ENCODE peak calls at places on chromosomes 7 and 10, in four cellular contexts. G, C, R and L are unnamed samples.

GRCh38 chr7:130875901-130876300 is 141.9 kb upstream of the KLF14 start:
- DNase-seq in C (no peak), G (no peak), R (no peak), L (no peak)

GRCh38 chr10:133260895-133261725 is 15.6 kb downstream of the ADAM8 start:
- DNase-seq in G (no peak), C (peak; percentile 62), R (peak; percentile 57), L (no peak)

GRCh38 chr7:22346383-22347107 is 10.4 kb downstream of the RAPGEF5 start:
- DNase-seq in C (no peak), R (no peak), G (peak; percentile 92), L (peak; percentile 50)

GRCh38 chr7:91514591-91514990 is 250.4 kb downstream of the FZD1 start:
- DNase-seq in G (no peak), C (no peak), R (no peak), L (no peak)

GRCh38 chr10:62623223-62623622 is 181.3 kb upstream of the ADO start:
- DNase-seq in R (no peak), G (no peak), C (no peak), L (no peak)

GRCh38 chr7:55021053-55021452 is 2.2 kb downstream of the EGFR start:
- DNase-seq in C (no peak), R (no peak), G (peak; percentile 45), L (no peak)

GRCh38 chr7:95545007-95545615 is 51.2 kb downstream of the PDK4 start:
- DNase-seq in C (no peak), R (peak; percentile 55), G (peak; percentile 57), L (peak; percentile 32)

GRCh38 chr10:3869036-3869435 is 84.0 kb upstream of the KLF6 start:
- DNase-seq in C (no peak), G (peak; percentile 48), R (no peak), L (no peak)

GRCh38 chr10:17736223-17736622 is 15.8 kb upstream of the TMEM236 start:
- DNase-seq in C (no peak), R (no peak), G (no peak), L (no peak)

GRCh38 chr7:102073931-102074880 is 212.5 kb upstream of the SH2B2 start:
- DNase-seq in R (no peak), G (no peak), C (no peak), L (no peak)

GRCh38 chr10:17115683-17116082 is 13.9 kb downstream of the CUBN start:
- DNase-seq in G (peak; percentile 80), C (no peak), R (no peak), L (no peak)

GRCh38 chr7:119545118-119545517 is 727.9 kb upstream of the KCND2 start:
- DNase-seq in C (no peak), R (no peak), G (peak; percentile 86), L (peak; percentile 58)

GRCh38 chr7:2017914-2018785 is 214.6 kb downstream of the MAD1L1 start:
- DNase-seq in C (peak; percentile 15), R (no peak), G (no peak), L (no peak)

GRCh38 chr7:101547022-101547915 is 81.8 kb downstream of the MYL10 start:
- DNase-seq in R (no peak), G (no peak), C (no peak), L (no peak)

GRCh38 chr7:21086688-21087087 is 300.0 kb upstream of the SP8 start:
- DNase-seq in G (peak; percentile 93), C (no peak), R (peak; percentile 69), L (peak; percentile 92)

GRCh38 chr10:11498399-11498798 is 113.1 kb downstream of the USP6NL start:
- DNase-seq in C (no peak), G (no peak), R (no peak), L (no peak)

GRCh38 chr10:92891885-92892705 is 43.8 kb downstream of the EXOC6 start:
- DNase-seq in C (no peak), R (peak; percentile 51), G (peak; percentile 95), L (peak; percentile 84)

GRCh38 chr7:19378340-19378704 is 233.1 kb upstream of the FERD3L start:
- DNase-seq in R (no peak), C (no peak), G (no peak), L (no peak)

GRCh38 chr7:112143567-112143966 is 62.6 kb downstream of the DOCK4 start:
- DNase-seq in G (no peak), R (no peak), C (peak; percentile 45), L (no peak)

GRCh38 chr7:157485361-157485831 is 148.6 kb downstream of the DNAJB6 start:
- DNase-seq in R (peak; percentile 19), C (no peak), G (no peak), L (no peak)

GRCh38 chr10:83023647-83024046 is 1115.7 kb upstream of the GHITM start:
- DNase-seq in C (no peak), R (no peak), G (no peak), L (peak; percentile 75)

GRCh38 chr7:27501001-27501400 is 161.7 kb downstream of the HIBADH start:
- DNase-seq in C (no peak), R (no peak), G (no peak), L (no peak)

GRCh38 chr7:157962458-157963306 is 624.9 kb downstream of the PTPRN2 start:
- DNase-seq in G (no peak), C (no peak), R (no peak), L (no peak)

GRCh38 chr10:73522263-73522662 is 26.4 kb upstream of the PPP3CB start:
- DNase-seq in G (no peak), R (no peak), C (no peak), L (no peak)

GRCh38 chr7:47939425-47940036 is 8.7 kb downstream of the PKD1L1 start:
- DNase-seq in G (no peak), C (no peak), R (no peak), L (no peak)

GRCh38 chr7:47940482-47941001 is 7.7 kb downstream of the PKD1L1 start:
- DNase-seq in G (no peak), C (peak; percentile 53), R (no peak), L (no peak)

GRCh38 chr7:47943676-47944474 is 4.4 kb downstream of the PKD1L1 start:
- DNase-seq in G (no peak), C (no peak), R (no peak), L (no peak)

GRCh38 chr7:47942132-47942531 is 6.1 kb downstream of the PKD1L1 start:
- DNase-seq in R (no peak), G (no peak), C (no peak), L (no peak)

DNA sequence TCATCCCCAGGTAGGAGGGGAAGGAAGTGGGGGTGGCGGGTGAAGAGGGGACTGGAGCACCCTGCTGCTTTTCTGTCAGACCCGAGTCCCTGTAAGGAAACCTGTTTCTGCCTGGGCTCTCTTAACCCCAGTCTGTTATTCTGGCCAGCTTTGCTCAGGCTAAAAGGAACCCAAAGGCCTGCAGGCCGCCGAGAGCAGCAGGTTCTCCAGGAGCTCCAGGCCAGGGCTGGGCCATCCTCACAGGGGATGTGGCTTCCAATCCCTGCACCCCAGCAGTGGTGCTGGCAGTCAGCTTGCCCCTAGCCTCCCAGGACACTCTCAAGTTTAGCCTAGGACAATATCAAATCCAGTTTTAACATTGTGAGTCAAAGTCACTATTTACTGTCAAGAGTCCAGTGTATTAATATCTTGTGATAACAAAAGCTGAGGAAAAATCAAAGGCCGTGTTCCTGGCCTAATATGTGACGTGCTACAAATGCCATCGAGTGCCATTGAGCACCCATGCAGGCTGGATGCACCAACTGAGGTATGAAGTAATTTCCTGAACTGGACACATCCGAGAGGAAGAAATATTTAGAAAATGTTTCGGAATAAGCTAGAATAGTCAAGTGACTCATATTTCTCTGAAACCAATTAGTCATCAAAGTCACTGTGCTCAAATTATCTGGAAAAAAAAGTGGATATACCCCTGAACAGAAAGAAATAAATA is 7.0 kb downstream of the PKD1L1 start:
- DNase-seq in R (no peak), G (peak; percentile 86), C (no peak), L (peak; percentile 21)
- H3K27ac ChIP-seq in R (peak overlapping the region; percentile 36), G (peak overlapping the region; percentile 73), C (peak overlapping the region; percentile 93), L (no peak overlapping the region)

GRCh38 chr10:124390788-124391187 is 27.9 kb downstream of the OAT start:
- DNase-seq in C (no peak), R (no peak), G (no peak), L (no peak)

GRCh38 chr10:124388476-124388822 is 30.3 kb downstream of the OAT start:
- DNase-seq in G (no peak), C (no peak), R (no peak), L (no peak)

GRCh38 chr10:124387078-124387874 is 31.4 kb downstream of the OAT start:
- DNase-seq in R (peak; percentile 9), C (no peak), G (no peak), L (no peak)

GRCh38 chr10:124388823-124389612 is 29.7 kb downstream of the OAT start:
- DNase-seq in C (peak; percentile 90), G (peak; percentile 55), R (peak; percentile 95), L (peak; percentile 37)

GRCh38 chr10:124389613-124390361 is 28.9 kb downstream of the OAT start:
- DNase-seq in R (no peak), C (no peak), G (no peak), L (no peak)
- TF ChIP-seq CTCF in R (peak; percentile 43), C (peak; percentile 6), G (peak; percentile 32), L (no peak)

GRCh38 chr7:6226194-6226799 is 46.1 kb downstream of the CYTH3 start:
- DNase-seq in C (no peak), R (no peak), G (peak; percentile 57), L (peak; percentile 21)

GRCh38 chr7:6227294-6227846 is 45.1 kb downstream of the CYTH3 start:
- DNase-seq in R (no peak), G (no peak), C (no peak), L (no peak)

GRCh38 chr7:6218324-6218723 is 54.1 kb downstream of the CYTH3 start:
- DNase-seq in R (no peak), C (no peak), G (no peak), L (no peak)

DNA sequence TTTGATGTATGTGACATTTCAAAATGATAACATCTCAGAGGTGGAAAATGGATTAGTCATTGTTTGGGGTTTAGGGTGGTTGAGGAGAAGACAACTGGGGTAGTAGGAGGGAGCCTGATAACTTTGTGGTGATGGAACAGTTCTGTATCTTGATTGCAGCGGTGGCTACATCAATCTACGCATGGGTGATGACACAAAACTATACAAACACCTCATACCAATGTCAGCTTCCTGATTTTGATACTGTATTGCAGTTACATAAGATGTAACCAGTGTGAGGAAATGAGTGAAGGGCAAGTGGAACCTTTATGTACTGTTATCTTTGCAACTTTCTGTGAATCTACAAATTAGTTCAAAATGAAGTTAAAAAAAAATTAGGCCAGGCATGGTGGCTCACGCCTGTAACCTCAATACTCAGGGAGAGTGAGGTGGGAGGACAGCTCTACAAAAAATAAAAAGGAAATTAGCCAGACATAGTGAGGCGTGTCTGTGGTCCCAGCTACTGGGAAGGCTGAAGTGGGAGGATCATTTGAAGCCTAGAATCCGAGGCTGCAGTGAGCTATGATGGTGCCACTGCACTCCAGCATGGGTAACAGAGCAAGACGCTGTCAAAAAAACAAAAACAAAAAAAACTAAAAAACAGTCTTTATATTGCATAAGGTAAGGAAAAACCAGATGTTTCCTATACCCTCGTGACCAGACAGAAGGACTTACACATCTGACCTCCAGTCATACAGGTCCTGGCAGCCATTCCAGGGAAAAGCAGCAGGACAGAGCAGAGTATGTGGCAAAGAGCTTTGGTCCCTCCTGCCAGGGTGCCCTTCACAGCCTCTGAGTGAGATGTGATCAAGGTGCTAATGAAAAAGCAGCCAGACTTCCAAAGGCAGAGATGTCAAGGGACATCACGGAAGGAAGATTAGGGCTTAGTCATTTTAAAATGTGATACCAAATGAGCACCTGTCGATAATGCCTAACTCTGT is 50.8 kb downstream of the CYTH3 start:
- DNase-seq in R (no peak), G (no peak), C (no peak), L (no peak)
- H3K4me1 ChIP-seq in R (peaks cover 46% of the 10 kb centered on the region), G (peaks cover 18% of the 10 kb centered on the region), C (peaks cover 90% of the 10 kb centered on the region), L (peaks cover 11% of the 10 kb centered on the region)

DNA sequence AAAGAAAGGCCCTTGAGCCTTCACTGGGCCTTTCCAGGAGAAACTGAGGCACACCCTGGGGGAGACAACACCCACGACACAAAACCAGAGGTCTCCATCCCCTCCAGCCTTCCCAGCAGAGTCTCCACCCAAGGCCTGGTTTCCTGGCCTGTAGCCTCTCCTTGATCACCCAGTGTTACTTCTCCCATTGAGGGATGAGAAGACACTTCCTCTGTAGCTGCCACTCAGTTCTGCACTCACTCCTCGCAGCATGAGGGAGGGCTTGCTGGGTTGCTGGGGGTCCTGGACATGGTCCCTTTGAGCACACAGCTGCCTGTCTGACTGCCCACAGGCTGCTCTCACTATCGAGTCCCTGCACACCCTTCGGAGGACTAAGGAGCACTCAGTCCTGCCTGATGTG is 438.1 kb upstream of the FOXK1 start:
- DNase-seq in R (no peak), G (no peak), C (no peak), L (no peak)
- H3K27ac ChIP-seq in R (no peak overlapping the region), G (no peak overlapping the region), C (no peak overlapping the region), L (no peak overlapping the region)